ENCODE peak calls at places on chromosomes 5 and 9, in ten cellular contexts. One of them, this sample, is unnamed.

GRCh38 chr5:132102944-132103343 is 29.4 kb downstream of the CSF2 start:
- DNase-seq in stomach: no peak
- DNase-seq in tibial nerve: no peak
- DNase-seq in IMR-90: no peak
- DNase-seq in transverse colon: no peak
- DNase-seq in HL-60: no peak
- DNase-seq in right atrium auricular region: no peak
- DNase-seq in mucosa of descending colon: no peak
- DNase-seq in fibroblast of the aortic adventitia: no peak
- DNase-seq in CD8-positive, alpha-beta T cell: no peak
- DNase-seq in this sample: no peak

GRCh38 chr9:126722252-126722921 is 82.5 kb upstream of the ZBTB43 start:
- DNase-seq in right atrium auricular region: no peak
- DNase-seq in IMR-90: no peak
- DNase-seq in CD8-positive, alpha-beta T cell: peak
- DNase-seq in transverse colon: peak
- DNase-seq in mucosa of descending colon: peak
- DNase-seq in fibroblast of the aortic adventitia: no peak
- DNase-seq in HL-60: peak
- DNase-seq in stomach: peak
- DNase-seq in tibial nerve: peak
- DNase-seq in this sample: peak

GRCh38 chr5:13972029-13972428 is 27.5 kb upstream of the DNAH5 start:
- DNase-seq in IMR-90: no peak
- DNase-seq in stomach: no peak
- DNase-seq in mucosa of descending colon: no peak
- DNase-seq in fibroblast of the aortic adventitia: no peak
- DNase-seq in CD8-positive, alpha-beta T cell: no peak
- DNase-seq in HL-60: no peak
- DNase-seq in transverse colon: no peak
- DNase-seq in tibial nerve: no peak
- DNase-seq in right atrium auricular region: no peak
- DNase-seq in this sample: no peak

GRCh38 chr5:79193643-79194042 is 42.3 kb upstream of the JMY start:
- DNase-seq in right atrium auricular region: no peak
- DNase-seq in tibial nerve: no peak
- DNase-seq in transverse colon: no peak
- DNase-seq in stomach: no peak
- DNase-seq in CD8-positive, alpha-beta T cell: no peak
- DNase-seq in HL-60: no peak
- DNase-seq in IMR-90: peak
- DNase-seq in mucosa of descending colon: no peak
- DNase-seq in fibroblast of the aortic adventitia: peak
- DNase-seq in this sample: no peak

GRCh38 chr9:84710701-84711397 is 41.3 kb downstream of the NTRK2 start:
- DNase-seq in IMR-90: no peak
- DNase-seq in stomach: no peak
- DNase-seq in HL-60: no peak
- DNase-seq in mucosa of descending colon: no peak
- DNase-seq in CD8-positive, alpha-beta T cell: no peak
- DNase-seq in transverse colon: no peak
- DNase-seq in right atrium auricular region: no peak
- DNase-seq in tibial nerve: no peak
- DNase-seq in fibroblast of the aortic adventitia: no peak
- DNase-seq in this sample: no peak

GRCh38 chr5:133336121-133336968 is 276.0 kb downstream of the FSTL4 start:
- DNase-seq in stomach: no peak
- DNase-seq in CD8-positive, alpha-beta T cell: no peak
- DNase-seq in HL-60: no peak
- DNase-seq in IMR-90: no peak
- DNase-seq in tibial nerve: no peak
- DNase-seq in fibroblast of the aortic adventitia: no peak
- DNase-seq in mucosa of descending colon: peak
- DNase-seq in right atrium auricular region: no peak
- DNase-seq in transverse colon: peak
- DNase-seq in this sample: no peak

GRCh38 chr5:444226-444625 is 1.2 kb downstream of the EXOC3 start:
- DNase-seq in IMR-90: no peak
- DNase-seq in stomach: no peak
- DNase-seq in transverse colon: peak
- DNase-seq in mucosa of descending colon: peak
- DNase-seq in CD8-positive, alpha-beta T cell: no peak
- DNase-seq in right atrium auricular region: no peak
- DNase-seq in fibroblast of the aortic adventitia: no peak
- DNase-seq in tibial nerve: no peak
- DNase-seq in HL-60: no peak
- DNase-seq in this sample: no peak

GRCh38 chr5:65100846-65101678 is 332.3 kb downstream of the CWC27 start:
- DNase-seq in right atrium auricular region: peak
- DNase-seq in IMR-90: peak
- DNase-seq in tibial nerve: peak
- DNase-seq in HL-60: no peak
- DNase-seq in CD8-positive, alpha-beta T cell: no peak
- DNase-seq in fibroblast of the aortic adventitia: peak
- DNase-seq in mucosa of descending colon: peak
- DNase-seq in transverse colon: peak
- DNase-seq in stomach: peak
- DNase-seq in this sample: peak

GRCh38 chr9:12933957-12934356 is 159.1 kb downstream of the LURAP1L start:
- DNase-seq in transverse colon: no peak
- DNase-seq in stomach: no peak
- DNase-seq in right atrium auricular region: no peak
- DNase-seq in fibroblast of the aortic adventitia: peak
- DNase-seq in CD8-positive, alpha-beta T cell: no peak
- DNase-seq in mucosa of descending colon: no peak
- DNase-seq in tibial nerve: no peak
- DNase-seq in HL-60: no peak
- DNase-seq in IMR-90: peak
- DNase-seq in this sample: no peak

GRCh38 chr9:89996106-89996505 is 391.3 kb downstream of the GADD45G start:
- DNase-seq in right atrium auricular region: no peak
- DNase-seq in tibial nerve: no peak
- DNase-seq in HL-60: no peak
- DNase-seq in transverse colon: no peak
- DNase-seq in IMR-90: no peak
- DNase-seq in fibroblast of the aortic adventitia: no peak
- DNase-seq in stomach: no peak
- DNase-seq in CD8-positive, alpha-beta T cell: no peak
- DNase-seq in mucosa of descending colon: peak
- DNase-seq in this sample: no peak
- TF ChIP-seq CTCF in right atrium auricular region: no peak
- TF ChIP-seq CTCF in tibial nerve: no peak
- TF ChIP-seq CTCF in HL-60: no peak
- TF ChIP-seq CTCF in transverse colon: no peak
- TF ChIP-seq CTCF in IMR-90: no peak
- TF ChIP-seq CTCF in fibroblast of the aortic adventitia: no peak
- TF ChIP-seq CTCF in stomach: no peak
- TF ChIP-seq CTCF in CD8-positive, alpha-beta T cell: no peak
- TF ChIP-seq CTCF in mucosa of descending colon: no peak
- TF ChIP-seq CTCF in this sample: no peak

GRCh38 chr9:109329274-109330258 is 8.7 kb upstream of the EPB41L4B start:
- DNase-seq in transverse colon: peak
- DNase-seq in stomach: peak
- DNase-seq in CD8-positive, alpha-beta T cell: no peak
- DNase-seq in tibial nerve: peak
- DNase-seq in HL-60: no peak
- DNase-seq in right atrium auricular region: peak
- DNase-seq in IMR-90: peak
- DNase-seq in fibroblast of the aortic adventitia: peak
- DNase-seq in mucosa of descending colon: peak
- DNase-seq in this sample: peak
- H3K4me3 ChIP-seq in transverse colon: no peak
- H3K4me3 ChIP-seq in stomach: no peak
- H3K4me3 ChIP-seq in CD8-positive, alpha-beta T cell: no peak
- H3K4me3 ChIP-seq in tibial nerve: no peak
- H3K4me3 ChIP-seq in HL-60: no peak
- H3K4me3 ChIP-seq in right atrium auricular region: no peak
- H3K4me3 ChIP-seq in IMR-90: no peak
- H3K4me3 ChIP-seq in fibroblast of the aortic adventitia: no peak
- H3K4me3 ChIP-seq in mucosa of descending colon: no peak
- H3K4me3 ChIP-seq in this sample: no peak

DNA sequence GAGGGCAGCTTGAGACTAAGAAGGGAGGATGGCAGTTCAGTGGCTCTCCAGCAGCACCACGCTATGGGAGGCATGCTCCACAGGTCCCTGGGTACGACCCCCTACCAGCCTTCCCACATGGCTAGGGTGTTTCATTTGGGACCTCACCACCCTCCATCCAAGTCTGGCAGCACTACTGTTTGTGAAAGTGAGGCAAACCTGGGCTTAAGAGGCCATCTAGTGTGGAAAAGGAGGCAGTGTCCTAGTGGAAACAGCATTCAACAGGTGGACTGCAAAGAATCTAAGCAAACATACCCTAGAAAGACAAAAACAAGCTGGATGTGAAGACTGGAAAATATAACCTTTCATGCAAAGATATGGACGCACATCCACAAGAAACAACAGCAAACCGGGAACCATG is 4.8 kb upstream of the C5orf47 start:
- DNase-seq in IMR-90: peak
- DNase-seq in right atrium auricular region: no peak
- DNase-seq in mucosa of descending colon: no peak
- DNase-seq in transverse colon: no peak
- DNase-seq in fibroblast of the aortic adventitia: peak
- DNase-seq in stomach: no peak
- DNase-seq in HL-60: no peak
- DNase-seq in tibial nerve: no peak
- DNase-seq in CD8-positive, alpha-beta T cell: no peak
- DNase-seq in this sample: peak
- TF ChIP-seq CTCF in IMR-90: peak
- TF ChIP-seq CTCF in right atrium auricular region: peak
- TF ChIP-seq CTCF in mucosa of descending colon: no peak
- TF ChIP-seq CTCF in transverse colon: no peak
- TF ChIP-seq CTCF in fibroblast of the aortic adventitia: peak
- TF ChIP-seq CTCF in stomach: no peak
- TF ChIP-seq CTCF in HL-60: no peak
- TF ChIP-seq CTCF in tibial nerve: no peak
- TF ChIP-seq CTCF in CD8-positive, alpha-beta T cell: no peak
- TF ChIP-seq CTCF in this sample: peak

DNA sequence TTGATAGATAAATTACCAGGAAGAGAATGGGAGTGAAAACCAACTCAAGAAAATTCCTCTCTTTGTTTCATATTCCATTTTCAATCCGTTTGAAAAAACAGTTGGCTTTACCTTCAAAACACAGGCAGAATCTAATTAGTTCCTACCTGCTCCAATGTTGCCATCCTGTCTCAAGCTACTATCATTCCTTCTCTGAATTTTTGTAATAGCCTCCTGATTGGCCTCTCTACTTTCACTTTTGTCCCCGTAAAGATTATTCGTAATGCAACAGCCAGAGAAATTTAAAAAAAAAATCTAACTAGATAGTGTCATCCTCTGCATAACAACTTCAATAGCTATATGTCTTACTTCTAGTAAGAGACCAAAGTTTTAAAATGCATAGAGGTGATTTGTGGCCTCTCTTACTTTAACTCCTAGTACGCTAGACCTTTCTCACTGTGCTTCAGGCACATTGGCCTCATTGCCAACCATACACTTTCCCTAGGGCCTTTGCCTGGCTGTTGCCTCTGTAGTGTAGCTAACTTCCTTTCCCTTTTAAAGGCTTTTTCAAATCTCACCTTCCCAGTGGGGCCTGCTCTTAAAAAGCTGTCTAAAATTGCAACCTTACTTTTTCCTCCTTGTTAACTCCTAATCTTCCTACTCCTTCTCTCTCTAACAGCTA is 311.3 kb upstream of the GRIN3A start:
- DNase-seq in right atrium auricular region: no peak
- DNase-seq in tibial nerve: no peak
- DNase-seq in IMR-90: no peak
- DNase-seq in HL-60: no peak
- DNase-seq in transverse colon: no peak
- DNase-seq in CD8-positive, alpha-beta T cell: no peak
- DNase-seq in mucosa of descending colon: no peak
- DNase-seq in stomach: no peak
- DNase-seq in fibroblast of the aortic adventitia: no peak
- DNase-seq in this sample: no peak
- H3K4me3 ChIP-seq in right atrium auricular region: no peak
- H3K4me3 ChIP-seq in tibial nerve: no peak
- H3K4me3 ChIP-seq in IMR-90: no peak
- H3K4me3 ChIP-seq in HL-60: no peak
- H3K4me3 ChIP-seq in transverse colon: peak
- H3K4me3 ChIP-seq in CD8-positive, alpha-beta T cell: no peak
- H3K4me3 ChIP-seq in mucosa of descending colon: no peak
- H3K4me3 ChIP-seq in stomach: no peak
- H3K4me3 ChIP-seq in fibroblast of the aortic adventitia: no peak
- H3K4me3 ChIP-seq in this sample: no peak

GRCh38 chr5:122470365-122470764 is 158.3 kb downstream of the SNCAIP start:
- DNase-seq in stomach: no peak
- DNase-seq in tibial nerve: no peak
- DNase-seq in transverse colon: no peak
- DNase-seq in IMR-90: no peak
- DNase-seq in mucosa of descending colon: no peak
- DNase-seq in fibroblast of the aortic adventitia: no peak
- DNase-seq in right atrium auricular region: no peak
- DNase-seq in HL-60: no peak
- DNase-seq in CD8-positive, alpha-beta T cell: no peak
- DNase-seq in this sample: no peak

GRCh38 chr5:122471031-122471751 is 159.2 kb downstream of the SNCAIP start:
- DNase-seq in IMR-90: no peak
- DNase-seq in CD8-positive, alpha-beta T cell: no peak
- DNase-seq in mucosa of descending colon: no peak
- DNase-seq in transverse colon: no peak
- DNase-seq in fibroblast of the aortic adventitia: no peak
- DNase-seq in right atrium auricular region: no peak
- DNase-seq in tibial nerve: no peak
- DNase-seq in HL-60: no peak
- DNase-seq in stomach: no peak
- DNase-seq in this sample: no peak

GRCh38 chr5:122469520-122469919 is 157.5 kb downstream of the SNCAIP start:
- DNase-seq in mucosa of descending colon: no peak
- DNase-seq in transverse colon: no peak
- DNase-seq in HL-60: no peak
- DNase-seq in CD8-positive, alpha-beta T cell: no peak
- DNase-seq in tibial nerve: no peak
- DNase-seq in stomach: no peak
- DNase-seq in IMR-90: no peak
- DNase-seq in right atrium auricular region: no peak
- DNase-seq in fibroblast of the aortic adventitia: no peak
- DNase-seq in this sample: no peak

GRCh38 chr5:122465994-122466393 is 154.0 kb downstream of the SNCAIP start:
- DNase-seq in fibroblast of the aortic adventitia: no peak
- DNase-seq in mucosa of descending colon: no peak
- DNase-seq in IMR-90: no peak
- DNase-seq in transverse colon: no peak
- DNase-seq in right atrium auricular region: no peak
- DNase-seq in CD8-positive, alpha-beta T cell: no peak
- DNase-seq in stomach: no peak
- DNase-seq in HL-60: no peak
- DNase-seq in tibial nerve: no peak
- DNase-seq in this sample: no peak

GRCh38 chr5:122468351-122469111 is 156.5 kb downstream of the SNCAIP start:
- DNase-seq in stomach: no peak
- DNase-seq in right atrium auricular region: no peak
- DNase-seq in HL-60: no peak
- DNase-seq in IMR-90: no peak
- DNase-seq in tibial nerve: no peak
- DNase-seq in CD8-positive, alpha-beta T cell: no peak
- DNase-seq in transverse colon: no peak
- DNase-seq in fibroblast of the aortic adventitia: no peak
- DNase-seq in mucosa of descending colon: no peak
- DNase-seq in this sample: no peak
- TF ChIP-seq CTCF in stomach: no peak
- TF ChIP-seq CTCF in right atrium auricular region: no peak
- TF ChIP-seq CTCF in HL-60: no peak
- TF ChIP-seq CTCF in IMR-90: no peak
- TF ChIP-seq CTCF in tibial nerve: no peak
- TF ChIP-seq CTCF in CD8-positive, alpha-beta T cell: no peak
- TF ChIP-seq CTCF in transverse colon: no peak
- TF ChIP-seq CTCF in fibroblast of the aortic adventitia: no peak
- TF ChIP-seq CTCF in mucosa of descending colon: no peak
- TF ChIP-seq CTCF in this sample: peak

GRCh38 chr9:37025381-37026084 is 8.5 kb downstream of the PAX5 start:
- DNase-seq in IMR-90: no peak
- DNase-seq in CD8-positive, alpha-beta T cell: no peak
- DNase-seq in HL-60: no peak
- DNase-seq in mucosa of descending colon: no peak
- DNase-seq in stomach: no peak
- DNase-seq in transverse colon: no peak
- DNase-seq in right atrium auricular region: no peak
- DNase-seq in tibial nerve: no peak
- DNase-seq in fibroblast of the aortic adventitia: no peak
- DNase-seq in this sample: no peak
- H3K4me3 ChIP-seq in IMR-90: no peak
- H3K4me3 ChIP-seq in CD8-positive, alpha-beta T cell: peak
- H3K4me3 ChIP-seq in HL-60: peak
- H3K4me3 ChIP-seq in mucosa of descending colon: no peak
- H3K4me3 ChIP-seq in stomach: peak
- H3K4me3 ChIP-seq in transverse colon: peak
- H3K4me3 ChIP-seq in right atrium auricular region: peak
- H3K4me3 ChIP-seq in tibial nerve: peak
- H3K4me3 ChIP-seq in fibroblast of the aortic adventitia: peak
- H3K4me3 ChIP-seq in this sample: no peak